ENCODE peak calls at places on chromosomes 13 and 19, in six cellular contexts. E is CD4-positive, alpha-beta T cell; K is GM06990; T is GM23338; Z is CD8-positive, alpha-beta T cell; L is A673. C is an unnamed sample.
A peak's percentile ranks its signal among the peaks of the same experiment; 100 is the strongest.

GRCh38 chr19:2327773-2328400 is 499 bp downstream of the LSM7 start:
- DNase-seq in K (peak; percentile 72), Z (no peak), E (no peak), L (peak; percentile 96), T (peak; percentile 82), C (peak; percentile 89)

GRCh38 chr19:6997679-6998445 is 23.4 kb downstream of the MBD3L2B start:
- DNase-seq in T (no peak), K (no peak), E (no peak), L (peak; percentile 14), Z (no peak), C (peak; percentile 27)

GRCh38 chr19:41019346-41019745 is 28.3 kb downstream of the CYP2B6 start:
- DNase-seq in E (no peak), Z (no peak), T (no peak), L (no peak), K (no peak), C (no peak)

GRCh38 chr19:38070573-38070972 is 153.4 kb downstream of the DPF1 start:
- DNase-seq in E (no peak), Z (no peak), T (no peak), K (no peak), L (no peak), C (no peak)

GRCh38 chr13:90201676-90202425 is 1145.6 kb upstream of the MIR17HG start:
- DNase-seq in T (no peak), Z (no peak), K (no peak), L (no peak), E (no peak), C (no peak)

GRCh38 chr19:19444694-19445155 is 39.2 kb downstream of the GATAD2A start:
- DNase-seq in Z (no peak), T (no peak), K (peak; percentile 37), E (no peak), L (no peak), C (no peak)

GRCh38 chr19:43721469-43722048 is 5.7 kb downstream of the IRGC start:
- DNase-seq in E (no peak), T (no peak), Z (no peak), K (no peak), L (no peak), C (no peak)

GRCh38 chr13:27976362-27977177 is 7.5 kb upstream of the CDX2 start:
- DNase-seq in L (no peak), Z (no peak), E (no peak), T (no peak), K (no peak), C (peak; percentile 38)

GRCh38 chr13:23558675-23559536 is 11.3 kb upstream of the TNFRSF19 start:
- DNase-seq in T (peak; percentile 33), L (peak; percentile 67), E (no peak), Z (no peak), K (peak; percentile 49), C (no peak)
- TF ChIP-seq CTCF in T (no peak), L (no peak), E (no peak), Z (no peak), K (no peak), C (no peak)

DNA sequence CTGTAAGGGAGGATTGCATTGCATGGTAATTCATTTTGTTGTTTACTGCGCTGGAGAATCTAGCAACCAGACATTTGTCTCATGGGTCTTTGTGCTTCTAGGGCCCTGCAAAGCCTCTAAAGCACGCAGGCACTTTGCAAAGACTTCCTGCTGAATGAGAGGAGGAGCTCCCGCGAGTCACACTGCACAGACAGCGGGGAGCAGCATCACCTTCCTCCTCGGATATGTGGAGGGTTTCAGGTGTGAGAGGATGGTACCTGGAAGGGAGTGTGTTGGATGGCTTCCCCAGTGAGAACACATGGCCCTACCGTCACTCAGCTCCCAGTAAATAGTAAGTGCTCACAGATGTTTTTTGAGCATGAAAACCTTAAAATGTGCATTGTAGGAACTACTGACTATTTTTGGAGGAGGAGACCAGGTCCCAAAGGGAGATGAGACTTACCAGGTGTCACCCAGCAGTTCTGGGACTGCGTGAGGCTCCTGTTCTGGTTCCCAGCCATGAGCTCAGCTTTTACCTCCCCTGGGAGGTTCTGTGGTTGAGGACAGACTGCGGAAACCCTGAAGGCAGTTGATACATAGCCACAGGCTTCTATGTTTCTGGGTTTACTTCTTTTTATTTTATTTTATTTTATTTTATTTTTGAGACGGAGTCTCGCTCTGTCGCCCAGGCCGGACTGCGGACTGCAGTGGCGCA is 278.1 kb downstream of the FGF9 start:
- DNase-seq in K (no peak), Z (no peak), L (no peak), E (no peak), T (no peak), C (no peak)
- TF ChIP-seq CTCF in K (no peak), Z (no peak), L (no peak), E (no peak), T (no peak), C (no peak)

GRCh38 chr13:94546071-94546839 is 49.7 kb downstream of the TGDS start:
- DNase-seq in L (no peak), K (no peak), E (no peak), T (peak; percentile 50), Z (no peak), C (no peak)

GRCh38 chr13:94552095-94552494 is 43.9 kb downstream of the TGDS start:
- DNase-seq in T (no peak), L (no peak), E (no peak), K (no peak), Z (no peak), C (no peak)

GRCh38 chr13:94549241-94550029 is 46.5 kb downstream of the TGDS start:
- DNase-seq in Z (peak; percentile 86), E (peak; percentile 92), L (peak; percentile 98), T (peak; percentile 87), K (peak; percentile 95), C (peak; percentile 92)

GRCh38 chr13:94550030-94550738 is 45.8 kb downstream of the TGDS start:
- DNase-seq in L (no peak), T (peak; percentile 75), K (no peak), E (no peak), Z (no peak), C (no peak)

DNA sequence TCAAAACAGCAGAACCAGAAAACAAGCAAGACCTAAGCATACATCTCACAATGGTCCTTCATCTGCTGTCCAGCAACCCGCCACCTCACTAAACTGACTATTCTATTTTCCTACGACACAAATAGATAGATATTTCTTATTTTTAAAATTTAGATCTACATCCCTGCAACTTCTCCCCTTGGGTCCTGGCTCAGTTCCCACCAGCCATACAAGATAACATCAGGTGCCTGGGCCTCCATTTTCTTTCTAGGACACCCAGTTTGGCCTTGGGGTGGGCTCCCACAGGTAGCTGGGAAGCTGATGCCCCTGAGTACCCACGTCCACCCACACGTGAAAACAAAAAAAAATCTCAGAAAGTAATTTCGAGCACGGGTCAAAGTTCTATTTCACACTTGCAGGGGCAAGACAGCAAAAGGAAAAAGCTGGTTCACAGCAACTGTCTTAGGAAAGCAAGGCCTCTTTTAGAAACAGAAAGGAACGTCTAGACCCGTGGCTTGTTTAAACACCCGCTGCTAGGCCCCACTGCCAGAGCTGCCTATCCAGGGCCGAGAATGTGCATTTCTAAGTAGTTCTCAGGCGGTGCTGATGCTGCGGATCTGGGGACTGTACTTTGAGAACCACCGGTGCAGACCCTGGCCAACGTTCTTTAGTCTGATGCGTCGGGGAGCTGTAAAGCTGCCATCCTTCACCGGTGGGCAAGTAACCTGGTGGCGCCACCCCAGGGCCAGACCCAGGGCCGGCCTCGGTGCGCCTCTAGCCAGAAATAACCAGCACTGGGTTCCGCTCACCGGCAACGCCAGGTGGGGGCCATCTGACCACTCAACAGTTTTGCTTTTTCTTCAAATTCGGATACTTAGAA is 47.3 kb downstream of the TGDS start:
- DNase-seq in Z (no peak), E (peak; percentile 30), T (peak; percentile 80), L (peak; percentile 53), K (no peak), C (peak; percentile 71)
- TF ChIP-seq CTCF in Z (no peak), E (no peak), T (peak; percentile 54), L (no peak), K (peak; percentile 43), C (peak; percentile 47)

GRCh38 chr19:14112051-14112808 is 5.3 kb downstream of the PRKACA start:
- DNase-seq in L (no peak), K (no peak), E (no peak), T (peak; percentile 34), Z (no peak), C (no peak)

GRCh38 chr19:14114854-14115253 is 2.7 kb downstream of the PRKACA start:
- DNase-seq in K (peak; percentile 40), L (no peak), T (peak; percentile 77), Z (no peak), E (no peak), C (peak; percentile 60)

GRCh38 chr19:14114439-14114838 is 3.1 kb downstream of the PRKACA start:
- DNase-seq in K (no peak), L (no peak), E (no peak), T (no peak), Z (no peak), C (no peak)

GRCh38 chr19:14112809-14113385 is 4.7 kb downstream of the PRKACA start:
- DNase-seq in T (peak; percentile 57), K (no peak), L (no peak), E (no peak), Z (no peak), C (no peak)

GRCh38 chr19:14113762-14114414 is 3.7 kb downstream of the PRKACA start:
- DNase-seq in E (no peak), L (no peak), T (peak; percentile 57), Z (no peak), K (no peak), C (no peak)
- TF ChIP-seq CTCF in E (no peak), L (peak; percentile 52), T (peak; percentile 66), Z (no peak), K (peak; percentile 56), C (peak; percentile 50)

GRCh38 chr19:15419413-15420025 is 731 bp upstream of the AKAP8L start:
- DNase-seq in T (no peak), L (no peak), K (no peak), Z (no peak), E (no peak), C (no peak)
- TF ChIP-seq CTCF in T (no peak), L (no peak), K (no peak), Z (no peak), E (peak; percentile 50), C (no peak)

C was measured in GM13977.